ENCODE peak calls at places on chromosomes 3 and 15, in five cellular contexts. One of them, this sample, is unnamed.

GRCh38 chr3:127982155-127982554 is 67.1 kb downstream of the KBTBD12 start:
- DNase-seq in H1: no peak
- DNase-seq in K562: no peak
- DNase-seq in HepG2: no peak
- DNase-seq in GM12878: no peak
- DNase-seq in this sample: no peak

GRCh38 chr3:122392868-122393844 is 9.2 kb downstream of the FAM162A start:
- DNase-seq in H1: no peak
- DNase-seq in K562: peak; percentile 13
- DNase-seq in HepG2: peak; percentile 47
- DNase-seq in GM12878: no peak
- DNase-seq in this sample: peak; percentile 76

GRCh38 chr3:67706934-67707333 is 52.5 kb upstream of the SUCLG2 start:
- DNase-seq in H1: no peak
- DNase-seq in K562: no peak
- DNase-seq in HepG2: peak; percentile 18
- DNase-seq in GM12878: no peak
- DNase-seq in this sample: no peak

GRCh38 chr15:78047631-78048409 is 29.7 kb downstream of the TBC1D2B start:
- DNase-seq in H1: no peak
- DNase-seq in K562: no peak
- DNase-seq in HepG2: no peak
- DNase-seq in GM12878: no peak
- DNase-seq in this sample: no peak

GRCh38 chr3:137761563-137762503 is 2.3 kb upstream of the SOX14 start:
- DNase-seq in H1: no peak
- DNase-seq in K562: no peak
- DNase-seq in HepG2: no peak
- DNase-seq in GM12878: no peak
- DNase-seq in this sample: peak; percentile 43

GRCh38 chr15:95162521-95162920 is 931.2 kb downstream of the MCTP2 start:
- DNase-seq in H1: no peak
- DNase-seq in K562: no peak
- DNase-seq in HepG2: no peak
- DNase-seq in GM12878: no peak
- DNase-seq in this sample: no peak

GRCh38 chr3:30704931-30705890 is 98.8 kb downstream of the TGFBR2 start:
- DNase-seq in H1: no peak
- DNase-seq in K562: no peak
- DNase-seq in HepG2: no peak
- DNase-seq in GM12878: no peak
- DNase-seq in this sample: no peak

GRCh38 chr3:55668359-55668758 is 181.3 kb upstream of the WNT5A start:
- DNase-seq in H1: no peak
- DNase-seq in K562: no peak
- DNase-seq in HepG2: no peak
- DNase-seq in GM12878: no peak
- DNase-seq in this sample: no peak

GRCh38 chr3:29370451-29371420 is 89.9 kb downstream of the RBMS3 start:
- DNase-seq in H1: no peak
- DNase-seq in K562: no peak
- DNase-seq in HepG2: no peak
- DNase-seq in GM12878: no peak
- DNase-seq in this sample: no peak

GRCh38 chr3:66609660-66610547 is 109.1 kb upstream of the LRIG1 start:
- DNase-seq in H1: no peak
- DNase-seq in K562: no peak
- DNase-seq in HepG2: no peak
- DNase-seq in GM12878: no peak
- DNase-seq in this sample: peak; percentile 83

GRCh38 chr3:181694805-181695660 is 16.7 kb upstream of the SOX2 start:
- DNase-seq in H1: no peak
- DNase-seq in K562: no peak
- DNase-seq in HepG2: no peak
- DNase-seq in GM12878: no peak
- DNase-seq in this sample: peak; percentile 81

GRCh38 chr3:187739561-187740445 is 5.5 kb downstream of the BCL6 start:
- DNase-seq in H1: no peak
- DNase-seq in K562: peak; percentile 82
- DNase-seq in HepG2: no peak
- DNase-seq in GM12878: no peak
- DNase-seq in this sample: peak; percentile 83

GRCh38 chr3:119497824-119498187 is 541 bp upstream of the TIMMDC1 start:
- DNase-seq in H1: no peak
- DNase-seq in K562: no peak
- DNase-seq in HepG2: peak; percentile 20
- DNase-seq in GM12878: no peak
- DNase-seq in this sample: peak; percentile 43

GRCh38 chr3:126961791-126962461 is 21.0 kb upstream of the PLXNA1 start:
- DNase-seq in H1: no peak
- DNase-seq in K562: peak; percentile 14
- DNase-seq in HepG2: no peak
- DNase-seq in GM12878: no peak
- DNase-seq in this sample: no peak

GRCh38 chr3:10992946-10993728 is 589 bp downstream of the SLC6A1 start:
- DNase-seq in H1: no peak
- DNase-seq in K562: no peak
- DNase-seq in HepG2: no peak
- DNase-seq in GM12878: no peak
- DNase-seq in this sample: peak; percentile 53

GRCh38 chr3:122918576-122919290 is 108.8 kb downstream of the SEMA5B start:
- DNase-seq in H1: no peak
- DNase-seq in K562: no peak
- DNase-seq in HepG2: no peak
- DNase-seq in GM12878: no peak
- DNase-seq in this sample: no peak

GRCh38 chr3:154428369-154429206 is 1.4 kb downstream of the GPR149 start:
- DNase-seq in H1: no peak
- DNase-seq in K562: no peak
- DNase-seq in HepG2: no peak
- DNase-seq in GM12878: no peak
- DNase-seq in this sample: peak; percentile 72

GRCh38 chr3:149377408-149378111 is at the start of gene TM4SF1:
- DNase-seq in H1: no peak
- DNase-seq in K562: no peak
- DNase-seq in HepG2: peak; percentile 97
- DNase-seq in GM12878: no peak
- DNase-seq in this sample: peak; percentile 39

GRCh38 chr3:36429986-36430485 is 49.7 kb downstream of the STAC start:
- DNase-seq in H1: no peak
- DNase-seq in K562: no peak
- DNase-seq in HepG2: no peak
- DNase-seq in GM12878: no peak
- DNase-seq in this sample: no peak

GRCh38 chr3:113225286-113225685 is 13.9 kb downstream of the BOC start:
- DNase-seq in H1: no peak
- DNase-seq in K562: no peak
- DNase-seq in HepG2: no peak
- DNase-seq in GM12878: no peak
- DNase-seq in this sample: no peak

GRCh38 chr15:89328398-89329254 is 6.0 kb downstream of the POLG start:
- DNase-seq in H1: no peak
- DNase-seq in K562: no peak
- DNase-seq in HepG2: no peak
- DNase-seq in GM12878: no peak
- DNase-seq in this sample: no peak

GRCh38 chr15:89330881-89331595 is 3.6 kb downstream of the POLG start:
- DNase-seq in H1: no peak
- DNase-seq in K562: no peak
- DNase-seq in HepG2: no peak
- DNase-seq in GM12878: no peak
- DNase-seq in this sample: no peak

GRCh38 chr15:89332446-89332845 is 2.2 kb downstream of the POLG start:
- DNase-seq in H1: no peak
- DNase-seq in K562: peak; percentile 60
- DNase-seq in HepG2: peak; percentile 28
- DNase-seq in GM12878: no peak
- DNase-seq in this sample: peak; percentile 62

GRCh38 chr15:89329329-89330084 is 5.1 kb downstream of the POLG start:
- DNase-seq in H1: no peak
- DNase-seq in K562: no peak
- DNase-seq in HepG2: no peak
- DNase-seq in GM12878: no peak
- DNase-seq in this sample: no peak

DNA sequence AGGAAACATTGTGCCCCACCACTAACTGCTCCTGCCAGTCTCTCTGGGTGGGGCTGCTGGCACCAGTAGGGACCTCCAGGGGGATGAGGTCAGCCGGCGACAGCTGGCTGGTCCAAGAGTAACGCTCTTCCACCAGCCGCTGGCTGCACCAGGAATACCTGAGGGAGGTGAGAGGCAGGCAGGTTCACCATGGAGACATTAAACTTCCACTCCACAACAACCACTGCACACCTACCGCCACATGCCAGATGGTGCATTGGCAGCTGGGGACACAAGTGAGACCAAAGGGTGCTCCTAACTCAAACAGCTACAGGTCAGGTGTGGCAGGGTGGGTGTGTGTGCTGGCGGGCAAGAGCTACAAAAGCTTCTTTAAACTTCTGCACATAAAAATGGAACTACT is 4.5 kb downstream of the POLG start:
- DNase-seq in H1: no peak
- DNase-seq in K562: no peak
- DNase-seq in HepG2: no peak
- DNase-seq in GM12878: no peak
- DNase-seq in this sample: no peak
- H3K36me3 ChIP-seq in H1: peaks cover 58% of the 10 kb centered on the region
- H3K36me3 ChIP-seq in K562: peaks cover 85% of the 10 kb centered on the region
- H3K36me3 ChIP-seq in HepG2: peaks cover 74% of the 10 kb centered on the region
- H3K36me3 ChIP-seq in GM12878: peaks cover 32% of the 10 kb centered on the region
- H3K36me3 ChIP-seq in this sample: peaks cover 58% of the 10 kb centered on the region

GRCh38 chr3:27960133-27960532 is 238.0 kb upstream of the EOMES start:
- DNase-seq in H1: no peak
- DNase-seq in K562: no peak
- DNase-seq in HepG2: no peak
- DNase-seq in GM12878: no peak
- DNase-seq in this sample: no peak
- TF ChIP-seq CREB1 in H1: no peak
- TF ChIP-seq CREB1 in K562: no peak
- TF ChIP-seq CREB1 in HepG2: no peak
- TF ChIP-seq CREB1 in GM12878: no peak
- TF ChIP-seq CREB1 in this sample: no peak

DNA sequence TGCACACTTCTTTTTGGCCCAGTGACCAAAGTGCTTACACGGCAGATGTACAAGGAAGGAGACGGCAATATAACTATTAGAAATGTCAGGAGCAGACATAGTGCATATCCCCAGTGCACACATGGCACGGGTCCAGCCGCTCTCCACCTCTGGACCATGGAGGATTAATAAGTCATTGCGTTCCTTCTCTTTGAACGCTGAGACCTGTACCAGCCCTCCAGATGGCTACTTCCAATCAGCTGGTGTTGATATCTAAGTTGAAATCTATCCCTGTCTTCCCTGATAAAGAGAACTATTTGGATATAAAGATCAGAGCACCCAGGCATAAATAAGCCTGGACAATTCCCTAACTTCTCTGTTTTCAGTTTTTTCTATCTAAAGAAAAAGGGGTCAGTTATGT is 212.5 kb downstream of the CADPS start:
- DNase-seq in H1: no peak
- DNase-seq in K562: no peak
- DNase-seq in HepG2: no peak
- DNase-seq in GM12878: no peak
- DNase-seq in this sample: no peak
- H3K36me3 ChIP-seq in H1: no peaks in the 10 kb centered on the region
- H3K36me3 ChIP-seq in K562: no peaks in the 10 kb centered on the region
- H3K36me3 ChIP-seq in HepG2: no peaks in the 10 kb centered on the region
- H3K36me3 ChIP-seq in GM12878: no peaks in the 10 kb centered on the region
- H3K36me3 ChIP-seq in this sample: no peaks in the 10 kb centered on the region

GRCh38 chr15:80768158-80768557 is 11.0 kb upstream of the CEMIP start:
- DNase-seq in H1: no peak
- DNase-seq in K562: no peak
- DNase-seq in HepG2: no peak
- DNase-seq in GM12878: no peak
- DNase-seq in this sample: no peak
- TF ChIP-seq CREB1 in H1: no peak
- TF ChIP-seq CREB1 in K562: no peak
- TF ChIP-seq CREB1 in HepG2: no peak
- TF ChIP-seq CREB1 in GM12878: no peak
- TF ChIP-seq CREB1 in this sample: no peak